ENCODE peak calls at places on chromosomes 2 and 18, in seven cellular contexts. W is ACHN; C is fibroblast of the conjunctiva; B is neural progenitor cell; O is H4; I is stimulated activated CD4-positive, alpha-beta T cell treated with anti-CD3 and anti-CD28 coated beads, TNF-alpha, amount 100 ng/mL, for 48 hours; Z is midbrain. V is an unnamed sample.

GRCh38 chr2:41774011-41774605 is 273.7 kb upstream of the PKDCC start:
- DNase-seq in B (no peak), W (no peak), I (no peak), C (no peak), O (no peak), Z (no peak), V (peak)

GRCh38 chr2:86203614-86204013 is 4.4 kb downstream of the MRPL35 start:
- DNase-seq in C (no peak), I (no peak), O (no peak), B (no peak), Z (no peak), W (no peak), V (no peak)

GRCh38 chr2:11092693-11093335 is 62.5 kb upstream of the SLC66A3 start:
- DNase-seq in B (no peak), O (no peak), W (no peak), Z (no peak), I (no peak), C (no peak), V (no peak)

GRCh38 chr2:165776013-165776412 is 18.0 kb downstream of the GALNT3 start:
- DNase-seq in I (no peak), W (no peak), O (no peak), Z (no peak), B (no peak), C (no peak), V (no peak)

GRCh38 chr2:207258191-207258991 is 92.6 kb upstream of the KLF7 start:
- DNase-seq in O (peak), B (no peak), W (peak), I (no peak), Z (no peak), C (peak), V (peak)

GRCh38 chr18:61286867-61287266 is 46.4 kb upstream of the CDH20 start:
- DNase-seq in B (no peak), O (no peak), I (no peak), Z (no peak), C (no peak), W (no peak), V (no peak)

GRCh38 chr2:241680827-241681599 is 5.6 kb downstream of the DTYMK start:
- DNase-seq in B (no peak), W (peak), I (no peak), O (peak), Z (no peak), C (peak), V (no peak)

GRCh38 chr2:242022550-242023290 is 153.2 kb downstream of the RTP5 start:
- DNase-seq in W (no peak), B (no peak), Z (no peak), I (no peak), C (no peak), O (no peak), V (peak)

GRCh38 chr2:84959045-84959493 is 11.9 kb upstream of the KCMF1 start:
- DNase-seq in C (no peak), B (no peak), O (peak), I (no peak), Z (no peak), W (peak), V (no peak)

GRCh38 chr2:53913721-53914120 is 54.0 kb upstream of the GPR75 start:
- DNase-seq in Z (no peak), C (peak), W (peak), O (no peak), B (no peak), I (no peak), V (no peak)

GRCh38 chr2:2827237-2827636 is 496.2 kb upstream of the MYT1L start:
- DNase-seq in W (no peak), I (no peak), O (no peak), C (no peak), Z (no peak), B (no peak), V (no peak)

GRCh38 chr2:241929551-241930490 is 60.3 kb downstream of the RTP5 start:
- DNase-seq in Z (no peak), B (no peak), O (no peak), C (no peak), I (no peak), W (no peak), V (peak)

GRCh38 chr18:34048423-34048822 is 176.3 kb downstream of the NOL4 start:
- DNase-seq in B (peak), C (no peak), Z (no peak), I (no peak), W (no peak), O (no peak), V (no peak)

GRCh38 chr2:165778653-165779451 is 15.2 kb downstream of the GALNT3 start:
- DNase-seq in W (peak), Z (no peak), B (peak), C (no peak), I (no peak), O (no peak), V (no peak)

GRCh38 chr2:225670111-225670974 is 270.8 kb downstream of the NYAP2 start:
- DNase-seq in C (peak), B (peak), O (peak), W (peak), Z (peak), I (no peak), V (no peak)